ENCODE peak calls at places on chromosome 2, in eight cellular contexts. One of them, this sample, is unnamed.

GRCh38 chr2:20138696-20139095 is 86.2 kb downstream of the SDC1 start:
- DNase-seq in activated CD8-positive, alpha-beta T cell treated with anti-CD3 and anti-CD28 coated beads for 36 hours: no peak
- DNase-seq in LoVo: no peak
- DNase-seq in uterus: no peak
- DNase-seq in activated CD4-positive, CD25-positive, alpha-beta regulatory T cell treated with anti-CD3 and anti-CD28 coated beads, Interleukin-2, amount 50 U/mL, for 72 hours: no peak
- DNase-seq in activated CD8-positive, alpha-beta memory T cell treated with anti-CD3 and anti-CD28 coated beads for 24 hours: no peak
- DNase-seq in stimulated activated effector memory CD8-positive, alpha-beta T cell treated with anti-CD3 and anti-CD28 coated beads, Interleukin-12 subunit alpha, Interleukin-12 subunit beta, amount 100 ng/mL, for 72 hours: no peak
- DNase-seq in activated T-cell treated with anti-CD3 and anti-CD28 coated beads for 1 hour: no peak
- DNase-seq in this sample: no peak

GRCh38 chr2:8154270-8154669 is 527.6 kb upstream of the ID2 start:
- DNase-seq in activated CD8-positive, alpha-beta T cell treated with anti-CD3 and anti-CD28 coated beads for 36 hours: no peak
- DNase-seq in LoVo: no peak
- DNase-seq in uterus: no peak
- DNase-seq in activated CD4-positive, CD25-positive, alpha-beta regulatory T cell treated with anti-CD3 and anti-CD28 coated beads, Interleukin-2, amount 50 U/mL, for 72 hours: no peak
- DNase-seq in activated CD8-positive, alpha-beta memory T cell treated with anti-CD3 and anti-CD28 coated beads for 24 hours: no peak
- DNase-seq in stimulated activated effector memory CD8-positive, alpha-beta T cell treated with anti-CD3 and anti-CD28 coated beads, Interleukin-12 subunit alpha, Interleukin-12 subunit beta, amount 100 ng/mL, for 72 hours: no peak
- DNase-seq in activated T-cell treated with anti-CD3 and anti-CD28 coated beads for 1 hour: no peak
- DNase-seq in this sample: no peak

GRCh38 chr2:156115338-156115737 is 217.2 kb downstream of the NR4A2 start:
- DNase-seq in activated CD8-positive, alpha-beta T cell treated with anti-CD3 and anti-CD28 coated beads for 36 hours: no peak
- DNase-seq in LoVo: no peak
- DNase-seq in uterus: no peak
- DNase-seq in activated CD4-positive, CD25-positive, alpha-beta regulatory T cell treated with anti-CD3 and anti-CD28 coated beads, Interleukin-2, amount 50 U/mL, for 72 hours: no peak
- DNase-seq in activated CD8-positive, alpha-beta memory T cell treated with anti-CD3 and anti-CD28 coated beads for 24 hours: no peak
- DNase-seq in stimulated activated effector memory CD8-positive, alpha-beta T cell treated with anti-CD3 and anti-CD28 coated beads, Interleukin-12 subunit alpha, Interleukin-12 subunit beta, amount 100 ng/mL, for 72 hours: no peak
- DNase-seq in activated T-cell treated with anti-CD3 and anti-CD28 coated beads for 1 hour: no peak
- DNase-seq in this sample: no peak

GRCh38 chr2:12488365-12488972 is 228.3 kb upstream of the TRIB2 start:
- DNase-seq in activated CD8-positive, alpha-beta T cell treated with anti-CD3 and anti-CD28 coated beads for 36 hours: peak; percentile 67
- DNase-seq in LoVo: no peak
- DNase-seq in uterus: no peak
- DNase-seq in activated CD4-positive, CD25-positive, alpha-beta regulatory T cell treated with anti-CD3 and anti-CD28 coated beads, Interleukin-2, amount 50 U/mL, for 72 hours: no peak
- DNase-seq in activated CD8-positive, alpha-beta memory T cell treated with anti-CD3 and anti-CD28 coated beads for 24 hours: no peak
- DNase-seq in stimulated activated effector memory CD8-positive, alpha-beta T cell treated with anti-CD3 and anti-CD28 coated beads, Interleukin-12 subunit alpha, Interleukin-12 subunit beta, amount 100 ng/mL, for 72 hours: no peak
- DNase-seq in activated T-cell treated with anti-CD3 and anti-CD28 coated beads for 1 hour: peak; percentile 37
- DNase-seq in this sample: no peak

GRCh38 chr2:152047826-152048476 is 50.9 kb downstream of the CACNB4 start:
- DNase-seq in activated CD8-positive, alpha-beta T cell treated with anti-CD3 and anti-CD28 coated beads for 36 hours: no peak
- DNase-seq in LoVo: no peak
- DNase-seq in uterus: no peak
- DNase-seq in activated CD4-positive, CD25-positive, alpha-beta regulatory T cell treated with anti-CD3 and anti-CD28 coated beads, Interleukin-2, amount 50 U/mL, for 72 hours: no peak
- DNase-seq in activated CD8-positive, alpha-beta memory T cell treated with anti-CD3 and anti-CD28 coated beads for 24 hours: no peak
- DNase-seq in stimulated activated effector memory CD8-positive, alpha-beta T cell treated with anti-CD3 and anti-CD28 coated beads, Interleukin-12 subunit alpha, Interleukin-12 subunit beta, amount 100 ng/mL, for 72 hours: no peak
- DNase-seq in activated T-cell treated with anti-CD3 and anti-CD28 coated beads for 1 hour: no peak
- DNase-seq in this sample: no peak

GRCh38 chr2:72154386-72154785 is 6.7 kb upstream of the CYP26B1 start:
- DNase-seq in activated CD8-positive, alpha-beta T cell treated with anti-CD3 and anti-CD28 coated beads for 36 hours: no peak
- DNase-seq in LoVo: no peak
- DNase-seq in uterus: no peak
- DNase-seq in activated CD4-positive, CD25-positive, alpha-beta regulatory T cell treated with anti-CD3 and anti-CD28 coated beads, Interleukin-2, amount 50 U/mL, for 72 hours: no peak
- DNase-seq in activated CD8-positive, alpha-beta memory T cell treated with anti-CD3 and anti-CD28 coated beads for 24 hours: peak; percentile 44
- DNase-seq in stimulated activated effector memory CD8-positive, alpha-beta T cell treated with anti-CD3 and anti-CD28 coated beads, Interleukin-12 subunit alpha, Interleukin-12 subunit beta, amount 100 ng/mL, for 72 hours: no peak
- DNase-seq in activated T-cell treated with anti-CD3 and anti-CD28 coated beads for 1 hour: no peak
- DNase-seq in this sample: no peak

GRCh38 chr2:178510388-178510787 is 30.1 kb downstream of the PLEKHA3 start:
- DNase-seq in activated CD8-positive, alpha-beta T cell treated with anti-CD3 and anti-CD28 coated beads for 36 hours: no peak
- DNase-seq in LoVo: no peak
- DNase-seq in uterus: no peak
- DNase-seq in activated CD4-positive, CD25-positive, alpha-beta regulatory T cell treated with anti-CD3 and anti-CD28 coated beads, Interleukin-2, amount 50 U/mL, for 72 hours: no peak
- DNase-seq in activated CD8-positive, alpha-beta memory T cell treated with anti-CD3 and anti-CD28 coated beads for 24 hours: no peak
- DNase-seq in stimulated activated effector memory CD8-positive, alpha-beta T cell treated with anti-CD3 and anti-CD28 coated beads, Interleukin-12 subunit alpha, Interleukin-12 subunit beta, amount 100 ng/mL, for 72 hours: no peak
- DNase-seq in activated T-cell treated with anti-CD3 and anti-CD28 coated beads for 1 hour: no peak
- DNase-seq in this sample: no peak

GRCh38 chr2:57850415-57851130 is 196.0 kb upstream of the VRK2 start:
- DNase-seq in activated CD8-positive, alpha-beta T cell treated with anti-CD3 and anti-CD28 coated beads for 36 hours: no peak
- DNase-seq in LoVo: no peak
- DNase-seq in uterus: no peak
- DNase-seq in activated CD4-positive, CD25-positive, alpha-beta regulatory T cell treated with anti-CD3 and anti-CD28 coated beads, Interleukin-2, amount 50 U/mL, for 72 hours: no peak
- DNase-seq in activated CD8-positive, alpha-beta memory T cell treated with anti-CD3 and anti-CD28 coated beads for 24 hours: no peak
- DNase-seq in stimulated activated effector memory CD8-positive, alpha-beta T cell treated with anti-CD3 and anti-CD28 coated beads, Interleukin-12 subunit alpha, Interleukin-12 subunit beta, amount 100 ng/mL, for 72 hours: no peak
- DNase-seq in activated T-cell treated with anti-CD3 and anti-CD28 coated beads for 1 hour: no peak
- DNase-seq in this sample: no peak

GRCh38 chr2:20050104-20050711 is 1.2 kb downstream of the LAPTM4A start:
- DNase-seq in activated CD8-positive, alpha-beta T cell treated with anti-CD3 and anti-CD28 coated beads for 36 hours: peak; percentile 65
- DNase-seq in LoVo: no peak
- DNase-seq in uterus: no peak
- DNase-seq in activated CD4-positive, CD25-positive, alpha-beta regulatory T cell treated with anti-CD3 and anti-CD28 coated beads, Interleukin-2, amount 50 U/mL, for 72 hours: no peak
- DNase-seq in activated CD8-positive, alpha-beta memory T cell treated with anti-CD3 and anti-CD28 coated beads for 24 hours: no peak
- DNase-seq in stimulated activated effector memory CD8-positive, alpha-beta T cell treated with anti-CD3 and anti-CD28 coated beads, Interleukin-12 subunit alpha, Interleukin-12 subunit beta, amount 100 ng/mL, for 72 hours: no peak
- DNase-seq in activated T-cell treated with anti-CD3 and anti-CD28 coated beads for 1 hour: no peak
- DNase-seq in this sample: no peak

GRCh38 chr2:47555368-47555767 is 152.4 kb downstream of the MSH2 start:
- DNase-seq in activated CD8-positive, alpha-beta T cell treated with anti-CD3 and anti-CD28 coated beads for 36 hours: no peak
- DNase-seq in LoVo: no peak
- DNase-seq in uterus: no peak
- DNase-seq in activated CD4-positive, CD25-positive, alpha-beta regulatory T cell treated with anti-CD3 and anti-CD28 coated beads, Interleukin-2, amount 50 U/mL, for 72 hours: no peak
- DNase-seq in activated CD8-positive, alpha-beta memory T cell treated with anti-CD3 and anti-CD28 coated beads for 24 hours: no peak
- DNase-seq in stimulated activated effector memory CD8-positive, alpha-beta T cell treated with anti-CD3 and anti-CD28 coated beads, Interleukin-12 subunit alpha, Interleukin-12 subunit beta, amount 100 ng/mL, for 72 hours: no peak
- DNase-seq in activated T-cell treated with anti-CD3 and anti-CD28 coated beads for 1 hour: no peak
- DNase-seq in this sample: no peak

GRCh38 chr2:186098821-186099220 is 360.2 kb downstream of the FSIP2 start:
- DNase-seq in activated CD8-positive, alpha-beta T cell treated with anti-CD3 and anti-CD28 coated beads for 36 hours: no peak
- DNase-seq in LoVo: no peak
- DNase-seq in uterus: no peak
- DNase-seq in activated CD4-positive, CD25-positive, alpha-beta regulatory T cell treated with anti-CD3 and anti-CD28 coated beads, Interleukin-2, amount 50 U/mL, for 72 hours: no peak
- DNase-seq in activated CD8-positive, alpha-beta memory T cell treated with anti-CD3 and anti-CD28 coated beads for 24 hours: no peak
- DNase-seq in stimulated activated effector memory CD8-positive, alpha-beta T cell treated with anti-CD3 and anti-CD28 coated beads, Interleukin-12 subunit alpha, Interleukin-12 subunit beta, amount 100 ng/mL, for 72 hours: no peak
- DNase-seq in activated T-cell treated with anti-CD3 and anti-CD28 coated beads for 1 hour: no peak
- DNase-seq in this sample: no peak

GRCh38 chr2:120859814-120860578 is 124.3 kb downstream of the GLI2 start:
- DNase-seq in activated CD8-positive, alpha-beta T cell treated with anti-CD3 and anti-CD28 coated beads for 36 hours: no peak
- DNase-seq in LoVo: no peak
- DNase-seq in uterus: no peak
- DNase-seq in activated CD4-positive, CD25-positive, alpha-beta regulatory T cell treated with anti-CD3 and anti-CD28 coated beads, Interleukin-2, amount 50 U/mL, for 72 hours: no peak
- DNase-seq in activated CD8-positive, alpha-beta memory T cell treated with anti-CD3 and anti-CD28 coated beads for 24 hours: no peak
- DNase-seq in stimulated activated effector memory CD8-positive, alpha-beta T cell treated with anti-CD3 and anti-CD28 coated beads, Interleukin-12 subunit alpha, Interleukin-12 subunit beta, amount 100 ng/mL, for 72 hours: no peak
- DNase-seq in activated T-cell treated with anti-CD3 and anti-CD28 coated beads for 1 hour: no peak
- DNase-seq in this sample: no peak

GRCh38 chr2:122261923-122262322 is 506.5 kb downstream of the TSN start:
- DNase-seq in activated CD8-positive, alpha-beta T cell treated with anti-CD3 and anti-CD28 coated beads for 36 hours: no peak
- DNase-seq in LoVo: no peak
- DNase-seq in uterus: no peak
- DNase-seq in activated CD4-positive, CD25-positive, alpha-beta regulatory T cell treated with anti-CD3 and anti-CD28 coated beads, Interleukin-2, amount 50 U/mL, for 72 hours: no peak
- DNase-seq in activated CD8-positive, alpha-beta memory T cell treated with anti-CD3 and anti-CD28 coated beads for 24 hours: no peak
- DNase-seq in stimulated activated effector memory CD8-positive, alpha-beta T cell treated with anti-CD3 and anti-CD28 coated beads, Interleukin-12 subunit alpha, Interleukin-12 subunit beta, amount 100 ng/mL, for 72 hours: no peak
- DNase-seq in activated T-cell treated with anti-CD3 and anti-CD28 coated beads for 1 hour: no peak
- DNase-seq in this sample: no peak

GRCh38 chr2:101328474-101329007 is 20.0 kb upstream of the RNF149 start:
- DNase-seq in activated CD8-positive, alpha-beta T cell treated with anti-CD3 and anti-CD28 coated beads for 36 hours: peak; percentile 46
- DNase-seq in LoVo: no peak
- DNase-seq in uterus: no peak
- DNase-seq in activated CD4-positive, CD25-positive, alpha-beta regulatory T cell treated with anti-CD3 and anti-CD28 coated beads, Interleukin-2, amount 50 U/mL, for 72 hours: no peak
- DNase-seq in activated CD8-positive, alpha-beta memory T cell treated with anti-CD3 and anti-CD28 coated beads for 24 hours: no peak
- DNase-seq in stimulated activated effector memory CD8-positive, alpha-beta T cell treated with anti-CD3 and anti-CD28 coated beads, Interleukin-12 subunit alpha, Interleukin-12 subunit beta, amount 100 ng/mL, for 72 hours: no peak
- DNase-seq in activated T-cell treated with anti-CD3 and anti-CD28 coated beads for 1 hour: no peak
- DNase-seq in this sample: no peak

GRCh38 chr2:70767699-70768584 is at the start of gene ADD2:
- DNase-seq in activated CD8-positive, alpha-beta T cell treated with anti-CD3 and anti-CD28 coated beads for 36 hours: peak; percentile 79
- DNase-seq in LoVo: no peak
- DNase-seq in uterus: no peak
- DNase-seq in activated CD4-positive, CD25-positive, alpha-beta regulatory T cell treated with anti-CD3 and anti-CD28 coated beads, Interleukin-2, amount 50 U/mL, for 72 hours: peak; percentile 49
- DNase-seq in activated CD8-positive, alpha-beta memory T cell treated with anti-CD3 and anti-CD28 coated beads for 24 hours: peak; percentile 77
- DNase-seq in stimulated activated effector memory CD8-positive, alpha-beta T cell treated with anti-CD3 and anti-CD28 coated beads, Interleukin-12 subunit alpha, Interleukin-12 subunit beta, amount 100 ng/mL, for 72 hours: peak; percentile 22
- DNase-seq in activated T-cell treated with anti-CD3 and anti-CD28 coated beads for 1 hour: peak; percentile 12
- DNase-seq in this sample: no peak

GRCh38 chr2:28419003-28419704 is 26.5 kb downstream of the FOSL2 start:
- DNase-seq in activated CD8-positive, alpha-beta T cell treated with anti-CD3 and anti-CD28 coated beads for 36 hours: no peak
- DNase-seq in LoVo: no peak
- DNase-seq in uterus: no peak
- DNase-seq in activated CD4-positive, CD25-positive, alpha-beta regulatory T cell treated with anti-CD3 and anti-CD28 coated beads, Interleukin-2, amount 50 U/mL, for 72 hours: no peak
- DNase-seq in activated CD8-positive, alpha-beta memory T cell treated with anti-CD3 and anti-CD28 coated beads for 24 hours: no peak
- DNase-seq in stimulated activated effector memory CD8-positive, alpha-beta T cell treated with anti-CD3 and anti-CD28 coated beads, Interleukin-12 subunit alpha, Interleukin-12 subunit beta, amount 100 ng/mL, for 72 hours: no peak
- DNase-seq in activated T-cell treated with anti-CD3 and anti-CD28 coated beads for 1 hour: no peak
- DNase-seq in this sample: no peak

GRCh38 chr2:220891405-220891804 is 680.7 kb downstream of the EPHA4 start:
- DNase-seq in activated CD8-positive, alpha-beta T cell treated with anti-CD3 and anti-CD28 coated beads for 36 hours: no peak
- DNase-seq in LoVo: peak; percentile 24
- DNase-seq in uterus: no peak
- DNase-seq in activated CD4-positive, CD25-positive, alpha-beta regulatory T cell treated with anti-CD3 and anti-CD28 coated beads, Interleukin-2, amount 50 U/mL, for 72 hours: no peak
- DNase-seq in activated CD8-positive, alpha-beta memory T cell treated with anti-CD3 and anti-CD28 coated beads for 24 hours: no peak
- DNase-seq in stimulated activated effector memory CD8-positive, alpha-beta T cell treated with anti-CD3 and anti-CD28 coated beads, Interleukin-12 subunit alpha, Interleukin-12 subunit beta, amount 100 ng/mL, for 72 hours: no peak
- DNase-seq in activated T-cell treated with anti-CD3 and anti-CD28 coated beads for 1 hour: no peak
- DNase-seq in this sample: no peak

GRCh38 chr2:203918839-203919238 is 17.7 kb upstream of the ICOS start:
- DNase-seq in activated CD8-positive, alpha-beta T cell treated with anti-CD3 and anti-CD28 coated beads for 36 hours: no peak
- DNase-seq in LoVo: no peak
- DNase-seq in uterus: no peak
- DNase-seq in activated CD4-positive, CD25-positive, alpha-beta regulatory T cell treated with anti-CD3 and anti-CD28 coated beads, Interleukin-2, amount 50 U/mL, for 72 hours: no peak
- DNase-seq in activated CD8-positive, alpha-beta memory T cell treated with anti-CD3 and anti-CD28 coated beads for 24 hours: no peak
- DNase-seq in stimulated activated effector memory CD8-positive, alpha-beta T cell treated with anti-CD3 and anti-CD28 coated beads, Interleukin-12 subunit alpha, Interleukin-12 subunit beta, amount 100 ng/mL, for 72 hours: no peak
- DNase-seq in activated T-cell treated with anti-CD3 and anti-CD28 coated beads for 1 hour: no peak
- DNase-seq in this sample: no peak

GRCh38 chr2:145690183-145690582 is 1170.3 kb upstream of the ZEB2 start:
- DNase-seq in activated CD8-positive, alpha-beta T cell treated with anti-CD3 and anti-CD28 coated beads for 36 hours: no peak
- DNase-seq in LoVo: no peak
- DNase-seq in uterus: no peak
- DNase-seq in activated CD4-positive, CD25-positive, alpha-beta regulatory T cell treated with anti-CD3 and anti-CD28 coated beads, Interleukin-2, amount 50 U/mL, for 72 hours: no peak
- DNase-seq in activated CD8-positive, alpha-beta memory T cell treated with anti-CD3 and anti-CD28 coated beads for 24 hours: no peak
- DNase-seq in stimulated activated effector memory CD8-positive, alpha-beta T cell treated with anti-CD3 and anti-CD28 coated beads, Interleukin-12 subunit alpha, Interleukin-12 subunit beta, amount 100 ng/mL, for 72 hours: no peak
- DNase-seq in activated T-cell treated with anti-CD3 and anti-CD28 coated beads for 1 hour: no peak
- DNase-seq in this sample: no peak

GRCh38 chr2:128413014-128413717 is 94.5 kb upstream of the HS6ST1 start:
- DNase-seq in activated CD8-positive, alpha-beta T cell treated with anti-CD3 and anti-CD28 coated beads for 36 hours: no peak
- DNase-seq in LoVo: no peak
- DNase-seq in uterus: peak; percentile 3
- DNase-seq in activated CD4-positive, CD25-positive, alpha-beta regulatory T cell treated with anti-CD3 and anti-CD28 coated beads, Interleukin-2, amount 50 U/mL, for 72 hours: no peak
- DNase-seq in activated CD8-positive, alpha-beta memory T cell treated with anti-CD3 and anti-CD28 coated beads for 24 hours: peak; percentile 19
- DNase-seq in stimulated activated effector memory CD8-positive, alpha-beta T cell treated with anti-CD3 and anti-CD28 coated beads, Interleukin-12 subunit alpha, Interleukin-12 subunit beta, amount 100 ng/mL, for 72 hours: no peak
- DNase-seq in activated T-cell treated with anti-CD3 and anti-CD28 coated beads for 1 hour: no peak
- DNase-seq in this sample: no peak